ENCODE peak calls at places on chromosomes 11 and 22, in seven cellular contexts. One of them, this sample, is unnamed.

GRCh38 chr11:66022401-66023185 is 3.7 kb downstream of the CATSPER1 start:
- DNase-seq in DND-41: peak; percentile 82
- DNase-seq in endothelial cell: peak; percentile 94
- DNase-seq in cardiac muscle cell: peak; percentile 82
- DNase-seq in right atrium auricular region: peak; percentile 68
- DNase-seq in HFFc6: peak; percentile 24
- DNase-seq in kidney epithelial cell: no peak
- DNase-seq in this sample: peak; percentile 94

GRCh38 chr22:46931881-46932280 is 169.4 kb downstream of the TBC1D22A start:
- DNase-seq in DND-41: no peak
- DNase-seq in endothelial cell: no peak
- DNase-seq in cardiac muscle cell: no peak
- DNase-seq in right atrium auricular region: peak; percentile 44
- DNase-seq in HFFc6: no peak
- DNase-seq in kidney epithelial cell: no peak
- DNase-seq in this sample: no peak

GRCh38 chr22:45420011-45420410 is 6.5 kb downstream of the RIBC2 start:
- DNase-seq in DND-41: no peak
- DNase-seq in endothelial cell: no peak
- DNase-seq in cardiac muscle cell: no peak
- DNase-seq in right atrium auricular region: no peak
- DNase-seq in HFFc6: no peak
- DNase-seq in kidney epithelial cell: no peak
- DNase-seq in this sample: no peak

GRCh38 chr11:20070459-20070858 is 89.8 kb downstream of the DBX1 start:
- DNase-seq in DND-41: no peak
- DNase-seq in endothelial cell: no peak
- DNase-seq in cardiac muscle cell: no peak
- DNase-seq in right atrium auricular region: no peak
- DNase-seq in HFFc6: no peak
- DNase-seq in kidney epithelial cell: no peak
- DNase-seq in this sample: no peak

GRCh38 chr11:69732910-69733309 is 29.1 kb upstream of the FGF19 start:
- DNase-seq in DND-41: no peak
- DNase-seq in endothelial cell: no peak
- DNase-seq in cardiac muscle cell: no peak
- DNase-seq in right atrium auricular region: no peak
- DNase-seq in HFFc6: no peak
- DNase-seq in kidney epithelial cell: no peak
- DNase-seq in this sample: no peak

GRCh38 chr11:79973701-79974626 is 533.1 kb upstream of the TENM4 start:
- DNase-seq in DND-41: no peak
- DNase-seq in endothelial cell: no peak
- DNase-seq in cardiac muscle cell: peak; percentile 19
- DNase-seq in right atrium auricular region: no peak
- DNase-seq in HFFc6: peak; percentile 5
- DNase-seq in kidney epithelial cell: no peak
- DNase-seq in this sample: peak; percentile 2

GRCh38 chr22:17772963-17773605 is 1.2 kb downstream of the BID start:
- DNase-seq in DND-41: no peak
- DNase-seq in endothelial cell: no peak
- DNase-seq in cardiac muscle cell: no peak
- DNase-seq in right atrium auricular region: no peak
- DNase-seq in HFFc6: peak; percentile 31
- DNase-seq in kidney epithelial cell: no peak
- DNase-seq in this sample: no peak

GRCh38 chr11:15710593-15711260 is 596.0 kb downstream of the INSC start:
- DNase-seq in DND-41: no peak
- DNase-seq in endothelial cell: no peak
- DNase-seq in cardiac muscle cell: no peak
- DNase-seq in right atrium auricular region: no peak
- DNase-seq in HFFc6: no peak
- DNase-seq in kidney epithelial cell: no peak
- DNase-seq in this sample: no peak

GRCh38 chr22:35609261-35609660 is 7.9 kb downstream of the MB start:
- DNase-seq in DND-41: no peak
- DNase-seq in endothelial cell: no peak
- DNase-seq in cardiac muscle cell: no peak
- DNase-seq in right atrium auricular region: no peak
- DNase-seq in HFFc6: no peak
- DNase-seq in kidney epithelial cell: no peak
- DNase-seq in this sample: no peak

GRCh38 chr11:77124488-77124887 is 3.6 kb upstream of the MYO7A start:
- DNase-seq in DND-41: no peak
- DNase-seq in endothelial cell: no peak
- DNase-seq in cardiac muscle cell: no peak
- DNase-seq in right atrium auricular region: no peak
- DNase-seq in HFFc6: no peak
- DNase-seq in kidney epithelial cell: no peak
- DNase-seq in this sample: no peak

GRCh38 chr22:40679964-40680818 is 907 bp downstream of the MCHR1 start:
- DNase-seq in DND-41: no peak
- DNase-seq in endothelial cell: peak; percentile 24
- DNase-seq in cardiac muscle cell: no peak
- DNase-seq in right atrium auricular region: no peak
- DNase-seq in HFFc6: peak; percentile 23
- DNase-seq in kidney epithelial cell: no peak
- DNase-seq in this sample: no peak

GRCh38 chr22:24697141-24697540 is 77.4 kb downstream of the PIWIL3 start:
- DNase-seq in DND-41: no peak
- DNase-seq in endothelial cell: no peak
- DNase-seq in cardiac muscle cell: no peak
- DNase-seq in right atrium auricular region: no peak
- DNase-seq in HFFc6: no peak
- DNase-seq in kidney epithelial cell: no peak
- DNase-seq in this sample: no peak

GRCh38 chr22:24695958-24696511 is 78.5 kb downstream of the PIWIL3 start:
- DNase-seq in DND-41: peak; percentile 81
- DNase-seq in endothelial cell: no peak
- DNase-seq in cardiac muscle cell: peak; percentile 42
- DNase-seq in right atrium auricular region: no peak
- DNase-seq in HFFc6: no peak
- DNase-seq in kidney epithelial cell: peak; percentile 28
- DNase-seq in this sample: peak; percentile 36

GRCh38 chr22:24693359-24693758 is 81.2 kb downstream of the PIWIL3 start:
- DNase-seq in DND-41: no peak
- DNase-seq in endothelial cell: no peak
- DNase-seq in cardiac muscle cell: no peak
- DNase-seq in right atrium auricular region: no peak
- DNase-seq in HFFc6: no peak
- DNase-seq in kidney epithelial cell: no peak
- DNase-seq in this sample: no peak

GRCh38 chr22:24696551-24697001 is 77.9 kb downstream of the PIWIL3 start:
- DNase-seq in DND-41: no peak
- DNase-seq in endothelial cell: no peak
- DNase-seq in cardiac muscle cell: no peak
- DNase-seq in right atrium auricular region: no peak
- DNase-seq in HFFc6: no peak
- DNase-seq in kidney epithelial cell: no peak
- DNase-seq in this sample: no peak

GRCh38 chr22:24694971-24695928 is 79.3 kb downstream of the PIWIL3 start:
- DNase-seq in DND-41: no peak
- DNase-seq in endothelial cell: no peak
- DNase-seq in cardiac muscle cell: no peak
- DNase-seq in right atrium auricular region: no peak
- DNase-seq in HFFc6: no peak
- DNase-seq in kidney epithelial cell: no peak
- DNase-seq in this sample: no peak
- TF ChIP-seq CTCF in DND-41: no peak
- TF ChIP-seq CTCF in endothelial cell: no peak
- TF ChIP-seq CTCF in cardiac muscle cell: no peak
- TF ChIP-seq CTCF in right atrium auricular region: no peak
- TF ChIP-seq CTCF in HFFc6: no peak
- TF ChIP-seq CTCF in kidney epithelial cell: no peak
- TF ChIP-seq CTCF in this sample: no peak

GRCh38 chr22:23233084-23233501 is 52.8 kb downstream of the BCR start:
- DNase-seq in DND-41: no peak
- DNase-seq in endothelial cell: peak; percentile 13
- DNase-seq in cardiac muscle cell: no peak
- DNase-seq in right atrium auricular region: no peak
- DNase-seq in HFFc6: no peak
- DNase-seq in kidney epithelial cell: no peak
- DNase-seq in this sample: no peak
- TF ChIP-seq CTCF in DND-41: no peak
- TF ChIP-seq CTCF in endothelial cell: no peak
- TF ChIP-seq CTCF in cardiac muscle cell: peak; percentile 16
- TF ChIP-seq CTCF in right atrium auricular region: no peak
- TF ChIP-seq CTCF in HFFc6: peak; percentile 25
- TF ChIP-seq CTCF in kidney epithelial cell: no peak
- TF ChIP-seq CTCF in this sample: no peak

GRCh38 chr11:125179895-125180294 is 15.3 kb downstream of the PKNOX2 start:
- DNase-seq in DND-41: no peak
- DNase-seq in endothelial cell: no peak
- DNase-seq in cardiac muscle cell: no peak
- DNase-seq in right atrium auricular region: no peak
- DNase-seq in HFFc6: no peak
- DNase-seq in kidney epithelial cell: no peak
- DNase-seq in this sample: no peak
- TF ChIP-seq CTCF in DND-41: no peak
- TF ChIP-seq CTCF in endothelial cell: no peak
- TF ChIP-seq CTCF in cardiac muscle cell: no peak
- TF ChIP-seq CTCF in right atrium auricular region: no peak
- TF ChIP-seq CTCF in HFFc6: no peak
- TF ChIP-seq CTCF in kidney epithelial cell: no peak
- TF ChIP-seq CTCF in this sample: no peak

DNA sequence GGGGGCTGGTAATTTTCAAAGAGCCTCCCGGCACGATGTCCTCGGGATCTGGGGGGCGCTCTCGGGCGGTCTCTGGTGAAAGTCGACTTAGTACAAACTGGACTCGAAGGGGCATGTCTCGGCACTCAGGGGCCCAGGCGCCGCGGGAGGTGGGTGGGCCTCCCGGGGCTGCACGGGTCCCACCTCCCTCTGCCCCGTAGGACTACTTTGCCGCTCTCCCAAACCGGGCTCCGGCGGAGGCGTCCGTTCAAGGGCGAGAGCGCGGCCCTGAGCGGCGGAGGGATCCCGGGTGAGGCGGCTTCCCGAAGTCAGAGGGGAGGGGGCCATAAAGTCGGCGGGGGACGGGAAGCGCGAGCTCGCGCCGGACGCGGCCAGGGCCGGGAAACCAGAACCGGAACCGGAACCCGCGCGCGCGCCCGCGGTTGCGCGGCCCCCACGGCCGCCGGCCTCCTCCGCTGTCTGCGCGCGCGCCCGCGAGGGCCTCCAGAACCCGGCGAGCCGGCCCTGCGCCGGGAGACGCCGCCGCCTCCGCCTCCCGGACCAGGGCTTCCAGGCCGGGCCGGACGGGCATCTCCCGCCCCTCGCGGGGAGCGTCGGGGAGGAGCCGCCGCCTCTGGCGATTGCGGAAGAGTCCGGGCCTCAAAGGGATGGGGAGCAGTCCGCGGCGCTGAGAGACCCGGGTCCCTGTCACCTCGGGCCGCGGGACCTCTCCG is at the start of gene ARHGEF12:
- DNase-seq in DND-41: no peak
- DNase-seq in endothelial cell: peak; percentile 98
- DNase-seq in cardiac muscle cell: peak; percentile 97
- DNase-seq in right atrium auricular region: peak; percentile 93
- DNase-seq in HFFc6: peak; percentile 93
- DNase-seq in kidney epithelial cell: no peak
- DNase-seq in this sample: peak; percentile 95
- TF ChIP-seq CTCF in DND-41: no peak
- TF ChIP-seq CTCF in endothelial cell: no peak
- TF ChIP-seq CTCF in cardiac muscle cell: peak; percentile 46
- TF ChIP-seq CTCF in right atrium auricular region: no peak
- TF ChIP-seq CTCF in HFFc6: peak; percentile 71
- TF ChIP-seq CTCF in kidney epithelial cell: peak; percentile 56
- TF ChIP-seq CTCF in this sample: no peak